ENCODE peak calls at places on chromosomes 7 and 10, in eight cellular contexts. K, H, T, O, M, R, E and W are unnamed samples.

GRCh38 chr10:48938990-48939536 is 577 bp downstream of the LRRC18 start:
- DNase-seq in H (no peak), T (no peak), E (no peak), R (no peak), K (no peak), M (no peak), O (no peak), W (no peak)

GRCh38 chr10:86711957-86712708 is 43.8 kb downstream of the LDB3 start:
- DNase-seq in H (peak), R (no peak), K (peak), T (peak), M (no peak), E (no peak), O (no peak), W (no peak)

GRCh38 chr10:7666253-7667023 is at the start of gene ITIH5:
- DNase-seq in T (no peak), K (no peak), H (no peak), R (no peak), E (no peak), O (no peak), M (no peak), W (peak)

GRCh38 chr10:80137926-80138325 is 5.4 kb downstream of the PLAC9 start:
- DNase-seq in E (no peak), O (no peak), R (no peak), H (no peak), K (no peak), M (no peak), T (no peak), W (no peak)

GRCh38 chr10:103772096-103772845 is 83.1 kb downstream of the SH3PXD2A start:
- DNase-seq in T (peak), O (peak), E (peak), K (peak), M (peak), R (peak), H (peak), W (peak)

GRCh38 chr7:27183682-27184341 is 1.2 kb downstream of the HOXA11 start:
- DNase-seq in T (no peak), R (no peak), H (no peak), O (no peak), E (no peak), K (no peak), M (no peak), W (peak)

GRCh38 chr7:157429001-157429679 is 92.3 kb downstream of the DNAJB6 start:
- DNase-seq in K (no peak), T (no peak), O (no peak), H (no peak), E (no peak), M (peak), R (no peak), W (no peak)

GRCh38 chr7:124724516-124725192 is 40.9 kb downstream of the GPR37 start:
- DNase-seq in R (peak), O (no peak), T (no peak), M (no peak), E (no peak), H (no peak), K (no peak), W (no peak)

GRCh38 chr10:84541289-84541637 is 212.9 kb downstream of the CCSER2 start:
- DNase-seq in H (no peak), T (no peak), O (no peak), M (no peak), R (no peak), K (no peak), E (no peak), W (no peak)

GRCh38 chr7:12066004-12066403 is 145.1 kb upstream of the TMEM106B start:
- DNase-seq in K (no peak), H (no peak), R (no peak), E (no peak), O (no peak), M (no peak), T (no peak), W (no peak)

GRCh38 chr7:2248984-2249694 is 7.1 kb downstream of the NUDT1 start:
- DNase-seq in H (no peak), R (peak), M (no peak), K (peak), E (no peak), O (no peak), T (no peak), W (no peak)

GRCh38 chr10:18279202-18279601 is 139.0 kb downstream of the CACNB2 start:
- DNase-seq in H (no peak), E (no peak), K (no peak), T (no peak), M (no peak), O (no peak), R (no peak), W (no peak)

GRCh38 chr10:28661035-28661434 is 16.3 kb upstream of the BAMBI start:
- DNase-seq in T (no peak), E (no peak), K (no peak), R (no peak), O (no peak), M (no peak), H (no peak), W (no peak)

GRCh38 chr10:74925716-74926115 is 99.3 kb downstream of the KAT6B start:
- DNase-seq in R (no peak), K (no peak), H (no peak), O (no peak), E (no peak), M (no peak), T (no peak), W (no peak)

GRCh38 chr10:96491303-96491702 is 22.4 kb downstream of the TLL2 start:
- DNase-seq in R (no peak), T (no peak), O (no peak), M (no peak), H (peak), K (no peak), E (no peak), W (no peak)

GRCh38 chr7:121531175-121532070 is 135.3 kb upstream of the FAM3C start:
- DNase-seq in O (no peak), K (no peak), E (no peak), R (no peak), T (no peak), H (no peak), M (no peak), W (no peak)

GRCh38 chr7:84510501-84510900 is 315.9 kb upstream of the SEMA3A start:
- DNase-seq in E (no peak), K (no peak), T (no peak), R (no peak), M (no peak), H (no peak), O (no peak), W (no peak)

GRCh38 chr7:134954197-134955082 is 31.9 kb upstream of the AGBL3 start:
- DNase-seq in R (no peak), M (no peak), T (peak), O (peak), K (no peak), E (peak), H (peak), W (no peak)

GRCh38 chr10:62620491-62620890 is 184.0 kb upstream of the ADO start:
- DNase-seq in M (no peak), H (peak), T (no peak), E (no peak), R (no peak), K (no peak), O (no peak), W (no peak)

GRCh38 chr10:91049961-91050360 is 129.1 kb upstream of the ANKRD1 start:
- DNase-seq in E (no peak), M (no peak), K (no peak), T (no peak), H (no peak), O (no peak), R (no peak), W (no peak)

GRCh38 chr7:135194494-135195095 is 16.7 kb downstream of the WDR91 start:
- DNase-seq in H (no peak), K (no peak), R (no peak), O (no peak), T (no peak), E (no peak), M (no peak), W (no peak)

GRCh38 chr10:118447478-118447877 is 105.4 kb upstream of the FAM204A start:
- DNase-seq in H (no peak), E (no peak), O (no peak), R (peak), M (no peak), T (no peak), K (peak), W (no peak)

GRCh38 chr10:65496541-65496940 is 1429.3 kb upstream of the LRRTM3 start:
- DNase-seq in R (no peak), M (no peak), H (no peak), E (no peak), T (no peak), O (no peak), K (no peak), W (no peak)

GRCh38 chr10:93481213-93481930 is 762 bp downstream of the MYOF start:
- DNase-seq in T (no peak), H (no peak), O (no peak), R (no peak), E (no peak), K (no peak), M (no peak), W (no peak)

GRCh38 chr7:150716368-150716767 is at the start of gene GIMAP1:
- DNase-seq in H (no peak), M (peak), O (peak), K (no peak), T (peak), E (peak), R (no peak), W (no peak)

GRCh38 chr7:85160223-85160622 is 26.6 kb downstream of the SEMA3D start:
- DNase-seq in R (no peak), O (no peak), M (no peak), T (no peak), E (no peak), H (no peak), K (no peak), W (no peak)

GRCh38 chr10:85641479-85641967 is 725.1 kb downstream of the GRID1 start:
- DNase-seq in T (no peak), E (no peak), R (no peak), H (no peak), O (no peak), M (no peak), K (no peak), W (no peak)

GRCh38 chr7:81482600-81483186 is 287.2 kb downstream of the HGF start:
- DNase-seq in E (no peak), H (peak), T (no peak), R (no peak), M (no peak), K (no peak), O (peak), W (no peak)

GRCh38 chr10:46053534-46054434 is 7.7 kb upstream of the MSMB start:
- DNase-seq in K (no peak), M (no peak), H (no peak), O (no peak), T (no peak), R (no peak), E (no peak), W (no peak)

GRCh38 chr10:76114556-76114955 is 683.1 kb downstream of the LRMDA start:
- DNase-seq in K (no peak), E (no peak), O (no peak), T (no peak), R (no peak), M (no peak), H (no peak), W (no peak)

GRCh38 chr10:100887761-100888296 is 24.9 kb upstream of the SLF2 start:
- DNase-seq in E (no peak), R (no peak), K (no peak), M (no peak), T (no peak), H (no peak), O (no peak), W (no peak)

GRCh38 chr10:129945941-129946760 is 17.9 kb downstream of the EBF3 start:
- DNase-seq in E (no peak), H (no peak), K (no peak), O (no peak), R (no peak), T (no peak), M (no peak), W (no peak)

GRCh38 chr7:37341033-37341630 is 107.5 kb downstream of the ELMO1 start:
- DNase-seq in H (peak), O (no peak), M (no peak), R (no peak), K (no peak), T (no peak), E (no peak), W (no peak)

GRCh38 chr7:37344886-37345579 is 103.6 kb downstream of the ELMO1 start:
- DNase-seq in T (no peak), K (no peak), M (no peak), H (peak), O (peak), R (no peak), E (no peak), W (no peak)

GRCh38 chr7:37342665-37343471 is 105.8 kb downstream of the ELMO1 start:
- DNase-seq in R (no peak), E (peak), T (peak), K (no peak), H (peak), M (peak), O (peak), W (peak)

GRCh38 chr7:37346761-37347160 is 101.9 kb downstream of the ELMO1 start:
- DNase-seq in E (no peak), O (no peak), M (no peak), H (no peak), T (no peak), R (no peak), K (no peak), W (no peak)

DNA sequence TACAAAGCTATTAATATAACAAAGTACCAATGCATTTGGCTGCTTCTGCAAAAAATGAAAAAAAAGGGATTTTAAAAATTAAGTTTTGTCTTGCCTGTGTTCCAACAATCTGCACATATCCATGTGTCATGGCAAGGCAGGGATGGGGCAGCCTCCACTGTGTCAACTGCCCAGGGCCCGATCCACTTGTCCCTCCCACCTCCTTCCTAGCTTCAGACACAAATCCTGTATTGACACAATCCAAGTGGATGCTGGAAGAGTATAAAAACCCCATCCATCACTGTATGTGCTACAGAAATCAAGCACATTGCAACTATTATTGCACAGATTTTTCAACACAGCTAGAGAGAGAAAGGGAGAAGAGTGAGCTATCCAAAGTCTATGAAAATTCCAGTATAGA is 106.5 kb downstream of the ELMO1 start:
- DNase-seq in E (no peak), T (no peak), R (no peak), K (no peak), H (no peak), O (no peak), M (no peak), W (no peak)
- H3K4me3 ChIP-seq in E (peak), T (peak), R (no peak), K (no peak), H (peak), O (peak), M (peak), W (no peak)

GRCh38 chr7:75989084-75989725 is 5.2 kb downstream of the TMEM120A start:
- DNase-seq in O (no peak), E (no peak), H (no peak), T (no peak), M (no peak), K (peak), R (no peak), W (peak)
- H3K4me3 ChIP-seq in O (no peak), E (no peak), H (no peak), T (no peak), M (no peak), K (peak), R (no peak), W (no peak)

GRCh38 chr7:13988011-13988410 is 1.5 kb downstream of the ETV1 start:
- DNase-seq in T (no peak), E (no peak), K (no peak), H (no peak), R (no peak), O (no peak), M (no peak), W (no peak)
- H3K4me3 ChIP-seq in T (no peak), E (no peak), K (no peak), H (no peak), R (peak), O (no peak), M (no peak), W (no peak)

GRCh38 chr7:87155788-87156187 is 3.5 kb downstream of the DMTF1 start:
- DNase-seq in K (no peak), R (no peak), M (no peak), E (no peak), O (no peak), H (peak), T (no peak), W (no peak)

GRCh38 chr7:87152897-87153641 is 816 bp downstream of the DMTF1 start:
- DNase-seq in K (no peak), E (no peak), T (no peak), R (no peak), M (no peak), O (no peak), H (peak), W (peak)

GRCh38 chr7:87154569-87154968 is 2.3 kb downstream of the DMTF1 start:
- DNase-seq in E (no peak), T (no peak), K (no peak), R (no peak), O (no peak), H (no peak), M (no peak), W (no peak)

GRCh38 chr7:87152112-87152896 is at the start of gene DMTF1:
- DNase-seq in T (peak), H (peak), E (peak), K (peak), O (peak), M (peak), R (peak), W (peak)

DNA sequence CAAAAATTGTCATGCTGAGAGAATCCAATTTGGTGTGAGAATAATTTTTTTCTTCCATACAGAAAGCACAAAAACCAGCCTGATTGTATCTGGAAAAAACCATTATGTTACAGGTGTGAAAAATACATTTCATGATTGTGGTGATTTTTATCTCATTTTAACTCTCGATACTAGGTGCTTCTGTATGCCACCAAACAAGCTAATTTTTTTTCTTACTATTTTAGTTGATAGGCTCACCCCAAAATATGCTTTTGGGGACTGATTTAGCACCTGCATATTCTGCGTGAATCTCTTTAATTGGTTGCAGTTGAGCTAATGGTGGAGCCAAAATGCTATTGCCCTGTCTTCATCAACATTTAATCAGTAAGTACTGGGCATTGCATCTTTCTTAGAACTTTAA is 1.9 kb downstream of the DMTF1 start:
- DNase-seq in E (no peak), M (no peak), K (no peak), T (no peak), R (no peak), O (no peak), H (peak), W (no peak)
- H3K4me3 ChIP-seq in E (peak), M (peak), K (peak), T (no peak), R (peak), O (peak), H (peak), W (peak)